ENCODE peak calls at places on chromosome X, in seven cellular contexts. L is A549, M is stomach, B is HepG2, J is GM23338, O is IMR-90, E is breast epithelium. Z is an unnamed sample.

GRCh38 chrX:9610774-9611392 is 146.0 kb downstream of the TBL1X start:
- DNase-seq in E (no peak), M (no peak), B (no peak), L (no peak), O (peak; percentile 40), J (no peak), Z (peak; percentile 12)

GRCh38 chrX:154309041-154309775 is 13.6 kb downstream of the TKTL1 start:
- DNase-seq in E (no peak), O (no peak), B (no peak), L (no peak), J (no peak), M (no peak), Z (no peak)

GRCh38 chrX:38221391-38221929 is 789 bp upstream of the SRPX start:
- DNase-seq in L (no peak), E (no peak), B (no peak), J (no peak), O (no peak), M (no peak), Z (no peak)

GRCh38 chrX:101079736-101080135 is 1.1 kb downstream of the TMEM35A start:
- DNase-seq in E (no peak), O (no peak), B (no peak), M (no peak), L (no peak), J (peak; percentile 3), Z (no peak)

GRCh38 chrX:65528705-65529340 is 5.8 kb downstream of the LAS1L start:
- DNase-seq in L (peak; percentile 25), E (no peak), O (peak; percentile 10), J (peak; percentile 64), B (no peak), M (peak; percentile 61), Z (peak; percentile 50)

GRCh38 chrX:136447968-136448367 is 39.8 kb upstream of the BRS3 start:
- DNase-seq in B (no peak), L (no peak), M (no peak), O (no peak), J (no peak), E (no peak), Z (no peak)

GRCh38 chrX:12865359-12865758 is 1.5 kb upstream of the TLR7 start:
- DNase-seq in J (no peak), E (no peak), M (no peak), O (no peak), B (no peak), L (no peak), Z (no peak)

GRCh38 chrX:6574762-6575161 is 39.8 kb upstream of the VCX3A start:
- DNase-seq in M (no peak), O (no peak), B (no peak), E (no peak), J (peak; percentile 56), L (no peak), Z (no peak)

GRCh38 chrX:115226929-115227328 is 7.0 kb downstream of the LRCH2 start:
- DNase-seq in O (peak; percentile 28), E (no peak), M (no peak), B (peak; percentile 33), L (peak; percentile 51), J (peak; percentile 63), Z (no peak)

GRCh38 chrX:20515841-20516461 is 249.2 kb upstream of the RPS6KA3 start:
- DNase-seq in B (peak; percentile 23), J (no peak), M (no peak), O (peak; percentile 90), L (peak; percentile 85), E (no peak), Z (peak; percentile 64)

GRCh38 chrX:38641197-38641596 is 79.9 kb downstream of the TSPAN7 start:
- DNase-seq in L (no peak), M (no peak), O (no peak), B (no peak), J (no peak), E (no peak), Z (no peak)

GRCh38 chrX:129957241-129958099 is 25.0 kb upstream of the BCORL1 start:
- DNase-seq in J (peak; percentile 87), O (peak; percentile 16), E (no peak), M (peak; percentile 70), L (peak; percentile 73), B (no peak), Z (peak; percentile 36)

GRCh38 chrX:75603833-75604232 is 81.0 kb upstream of the ZDHHC15 start:
- DNase-seq in O (peak; percentile 28), B (peak; percentile 7), J (peak; percentile 56), M (no peak), E (no peak), L (peak; percentile 36), Z (peak; percentile 7)

GRCh38 chrX:77085372-77085771 is 361.8 kb upstream of the FGF16 start:
- DNase-seq in J (peak; percentile 4), M (no peak), L (no peak), E (no peak), B (no peak), O (no peak), Z (no peak)

GRCh38 chrX:13899607-13900006 is 82.7 kb upstream of the GPM6B start:
- DNase-seq in J (no peak), L (peak; percentile 6), B (no peak), M (no peak), E (no peak), O (peak; percentile 97), Z (peak; percentile 89)

GRCh38 chrX:105527759-105528158 is 294.6 kb upstream of the NRK start:
- DNase-seq in M (no peak), O (no peak), B (no peak), E (no peak), L (no peak), J (no peak), Z (no peak)

GRCh38 chrX:70141373-70141772 is 8.1 kb downstream of the IGBP1 start:
- DNase-seq in L (no peak), O (no peak), J (no peak), M (no peak), B (no peak), E (no peak), Z (no peak)

GRCh38 chrX:150958177-150958576 is 25.0 kb upstream of the HMGB3 start:
- DNase-seq in E (no peak), J (no peak), B (no peak), L (no peak), M (no peak), O (no peak), Z (no peak)

GRCh38 chrX:42869659-42870476 is 91.9 kb upstream of the PPP1R2C start:
- DNase-seq in O (no peak), B (no peak), M (no peak), E (no peak), J (no peak), L (no peak), Z (no peak)

GRCh38 chrX:129529685-129530281 is 6.5 kb upstream of the SMARCA1 start:
- DNase-seq in M (no peak), E (no peak), B (no peak), J (no peak), L (no peak), O (peak; percentile 50), Z (no peak)

GRCh38 chrX:27863813-27864212 is 56.0 kb downstream of the MAGEB10 start:
- DNase-seq in E (no peak), J (peak; percentile 33), L (no peak), B (no peak), M (no peak), O (no peak), Z (no peak)

GRCh38 chrX:48468247-48468671 is 1.8 kb downstream of the SLC38A5 start:
- DNase-seq in J (peak; percentile 2), M (peak; percentile 43), E (no peak), O (no peak), B (no peak), L (no peak), Z (no peak)

GRCh38 chrX:48468693-48469691 is 1.1 kb downstream of the SLC38A5 start:
- DNase-seq in E (no peak), B (no peak), O (no peak), J (peak; percentile 65), L (no peak), M (no peak), Z (no peak)

GRCh38 chrX:48465336-48465933 is 4.6 kb downstream of the SLC38A5 start:
- DNase-seq in M (no peak), J (no peak), B (no peak), O (peak; percentile 96), L (no peak), E (no peak), Z (no peak)

GRCh38 chrX:48466696-48467095 is 3.4 kb downstream of the SLC38A5 start:
- DNase-seq in O (no peak), L (no peak), B (no peak), E (no peak), J (peak; percentile 46), M (no peak), Z (no peak)

GRCh38 chrX:48467331-48467761 is 2.7 kb downstream of the SLC38A5 start:
- DNase-seq in E (no peak), J (peak; percentile 5), L (no peak), M (no peak), O (no peak), B (no peak), Z (no peak)
- H3K27ac ChIP-seq in E (no peak overlapping the region), J (no peak overlapping the region), L (no peak overlapping the region), M (no peak overlapping the region), O (peak overlapping the region; percentile 77), B (no peak overlapping the region), Z (peak overlapping the region; percentile 84)

DNA sequence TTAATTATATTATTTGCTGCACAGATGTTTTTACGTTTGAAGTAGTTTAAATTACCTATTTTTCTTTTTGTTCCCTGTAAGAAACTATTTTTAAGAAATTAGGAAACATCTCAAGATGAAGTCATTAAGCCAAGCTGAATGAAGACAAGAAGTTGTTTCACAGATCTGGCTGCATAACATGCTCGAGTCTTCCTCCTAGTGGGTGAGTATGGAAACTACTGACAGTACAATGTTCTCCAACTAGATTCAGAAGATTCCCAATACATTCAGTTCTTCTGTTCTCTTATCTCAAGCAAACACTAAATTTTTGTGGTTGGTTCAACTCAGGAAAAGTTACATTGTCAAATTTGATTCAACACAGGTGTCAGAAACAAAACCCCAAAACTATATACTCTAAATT is 256.8 kb upstream of the VCX start:
- DNase-seq in B (peak; percentile 1), O (peak; percentile 35), E (no peak), L (no peak), M (no peak), J (peak; percentile 48), Z (peak; percentile 5)
- TF ChIP-seq CTCF in B (peak; percentile 39), O (peak; percentile 53), E (no peak), L (no peak), M (peak; percentile 18), J (peak; percentile 49), Z (peak; percentile 11)

DNA sequence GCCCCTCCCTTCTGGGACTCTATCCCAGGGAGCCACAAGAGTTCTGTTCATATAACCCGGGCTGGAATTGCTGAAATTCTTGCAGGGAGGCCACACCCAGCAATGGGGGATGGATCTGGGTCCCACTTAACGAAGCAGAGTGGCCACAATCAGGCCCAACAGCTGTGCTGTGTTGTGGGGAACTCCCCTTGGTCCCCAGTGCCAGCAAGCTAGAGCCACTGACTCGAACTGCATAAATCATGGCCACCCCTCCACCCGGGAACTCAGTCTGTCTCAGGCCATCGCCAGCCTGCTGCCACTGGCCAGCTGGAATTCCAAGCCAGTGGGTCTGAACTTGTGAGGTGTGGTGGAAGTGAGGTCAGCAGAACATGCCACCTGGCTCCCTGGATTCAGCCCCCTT is 111.1 kb downstream of the KLF8 start:
- DNase-seq in J (peak; percentile 16), M (no peak), O (no peak), B (no peak), L (no peak), E (no peak), Z (no peak)
- H3K27ac ChIP-seq in J (no peak overlapping the region), M (no peak overlapping the region), O (no peak overlapping the region), B (no peak overlapping the region), L (no peak overlapping the region), E (no peak overlapping the region), Z (no peak overlapping the region)

DNA sequence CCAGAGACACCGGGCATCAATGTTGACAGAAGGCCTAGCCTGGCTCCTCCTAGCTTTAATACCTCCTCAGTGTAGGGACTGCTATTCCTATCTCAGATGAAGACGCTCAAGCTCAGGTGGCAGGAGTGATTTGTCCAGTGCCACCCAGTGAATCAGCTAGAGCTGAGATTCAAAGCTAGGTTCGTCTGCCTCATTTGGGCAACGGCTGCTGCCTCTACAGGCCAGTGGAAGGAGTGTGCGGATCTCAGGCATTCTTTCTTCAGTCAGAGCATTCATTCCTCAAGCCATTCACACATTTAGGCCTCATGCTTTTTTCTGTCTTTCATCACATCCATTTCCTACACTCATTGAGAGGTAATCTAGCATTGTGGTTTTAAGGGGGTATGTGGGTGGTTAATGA is 7.3 kb downstream of the TSR2 start:
- DNase-seq in M (no peak), O (no peak), E (no peak), L (peak; percentile 30), B (no peak), J (peak; percentile 45), Z (no peak)
- TF ChIP-seq CTCF in M (no peak), O (peak; percentile 11), E (no peak), L (no peak), B (no peak), J (peak; percentile 38), Z (no peak)

Z was measured in RWPE1.